ENCODE peak calls at places on chromosomes 5 and 9, in ten cellular contexts. F is GM12865; R is CD4-positive, alpha-beta T cell; Q is fibroblast of the aortic adventitia; D is lung; Z is AG09319; U is heart left ventricle; T is colonic mucosa; B is right atrium auricular region; Y is progenitor cell of endocrine pancreas. G is an unnamed sample.

GRCh38 chr5:39014544-39014943 is 59.7 kb downstream of the RICTOR start:
- DNase-seq in F (no peak), R (no peak), Q (peak; percentile 76), D (no peak), Z (peak; percentile 35), U (no peak), T (no peak), B (no peak), Y (no peak), G (no peak)

GRCh38 chr5:81898403-81898802 is 73.4 kb upstream of the ATG10 start:
- DNase-seq in F (no peak), R (no peak), Q (no peak), D (no peak), Z (no peak), U (no peak), T (no peak), B (no peak), Y (no peak), G (no peak)

GRCh38 chr5:142248853-142249462 is 75.9 kb downstream of the SPRY4 start:
- DNase-seq in F (no peak), R (no peak), Q (peak; percentile 46), D (peak; percentile 47), Z (peak; percentile 60), U (peak; percentile 33), T (peak; percentile 77), B (peak; percentile 76), Y (no peak), G (no peak)

GRCh38 chr9:83707518-83707767 is 315 bp downstream of the UBQLN1 start:
- DNase-seq in F (no peak), R (no peak), Q (no peak), D (no peak), Z (no peak), U (no peak), T (no peak), B (peak; percentile 82), Y (no peak), G (peak; percentile 80)

GRCh38 chr5:125113328-125113727 is 366.9 kb upstream of the ZNF608 start:
- DNase-seq in F (peak; percentile 24), R (no peak), Q (no peak), D (no peak), Z (no peak), U (no peak), T (no peak), B (no peak), Y (no peak), G (no peak)

GRCh38 chr9:129036923-129037766 is 719 bp downstream of the MIGA2 start:
- DNase-seq in F (no peak), R (no peak), Q (no peak), D (no peak), Z (no peak), U (no peak), T (no peak), B (no peak), Y (no peak), G (no peak)

GRCh38 chr5:68086857-68087256 is 128.7 kb upstream of the PIK3R1 start:
- DNase-seq in F (no peak), R (no peak), Q (peak; percentile 91), D (no peak), Z (peak; percentile 81), U (peak; percentile 25), T (peak; percentile 28), B (no peak), Y (no peak), G (no peak)

GRCh38 chr5:14869286-14870164 is 2.1 kb downstream of the ANKH start:
- DNase-seq in F (no peak), R (no peak), Q (peak; percentile 17), D (no peak), Z (no peak), U (no peak), T (peak; percentile 50), B (no peak), Y (no peak), G (no peak)

DNA sequence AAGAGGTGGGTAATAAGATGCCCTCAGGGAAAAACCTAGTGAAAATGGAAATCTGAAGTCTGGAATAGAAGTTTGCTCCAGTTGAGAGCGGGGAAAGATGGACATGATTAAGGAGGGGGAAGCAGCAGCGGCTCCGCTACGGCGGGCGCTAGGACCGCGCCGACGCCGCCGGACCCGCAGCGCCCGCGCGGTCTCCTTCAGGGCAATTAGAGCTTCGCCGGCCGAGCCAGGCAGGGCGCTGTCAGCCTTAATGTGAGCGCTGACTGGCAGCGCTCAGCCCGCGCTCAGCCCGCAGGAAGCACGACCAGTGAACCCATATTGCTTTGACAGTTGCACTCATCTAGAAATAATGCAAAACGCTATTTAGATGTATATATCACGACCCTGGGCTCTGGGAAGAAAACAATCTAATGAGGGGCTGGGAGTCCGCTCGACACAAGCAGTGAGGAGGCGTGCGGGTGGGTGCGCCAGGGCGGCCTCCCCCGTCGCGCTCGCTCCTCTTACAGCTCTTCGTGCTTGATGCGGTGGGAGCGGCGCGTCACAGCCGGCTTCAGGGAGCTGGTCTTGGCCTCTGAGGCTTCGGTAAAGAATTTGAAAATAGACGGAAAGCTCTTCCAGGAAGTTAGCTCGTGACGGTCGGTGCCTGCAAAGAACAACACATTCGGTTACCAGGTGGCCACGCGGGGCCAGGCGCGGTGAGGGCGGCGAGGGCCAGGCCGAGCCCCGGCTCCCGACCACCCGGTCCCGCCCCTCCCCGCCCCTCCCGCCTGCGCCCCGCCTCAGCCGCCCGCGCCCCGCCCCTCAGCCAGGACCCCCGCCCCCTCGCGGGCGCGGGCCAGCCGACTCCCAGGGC is 37.7 kb downstream of the NR2F1 start:
- DNase-seq in F (peak; percentile 81), R (peak; percentile 52), Q (peak; percentile 43), D (peak; percentile 58), Z (no peak), U (peak; percentile 55), T (peak; percentile 76), B (no peak), Y (no peak), G (no peak)
- TF ChIP-seq CTCF in F (peak; percentile 6), R (no peak), Q (peak; percentile 5), D (no peak), Z (peak; percentile 10), U (no peak), T (no peak), B (peak; percentile 39), Y (no peak), G (no peak)

GRCh38 chr5:171622010-171622409 is 163.6 kb upstream of the SMIM23 start:
- DNase-seq in F (no peak), R (no peak), Q (no peak), D (no peak), Z (no peak), U (no peak), T (no peak), B (no peak), Y (no peak), G (no peak)

GRCh38 chr5:171625646-171626045 is 160.0 kb upstream of the SMIM23 start:
- DNase-seq in F (no peak), R (no peak), Q (no peak), D (no peak), Z (no peak), U (no peak), T (no peak), B (no peak), Y (no peak), G (no peak)

GRCh38 chr5:171623107-171623506 is 162.5 kb upstream of the SMIM23 start:
- DNase-seq in F (no peak), R (no peak), Q (no peak), D (no peak), Z (no peak), U (no peak), T (no peak), B (no peak), Y (no peak), G (no peak)

GRCh38 chr5:171624396-171624795 is 161.2 kb upstream of the SMIM23 start:
- DNase-seq in F (no peak), R (no peak), Q (no peak), D (no peak), Z (no peak), U (no peak), T (no peak), B (no peak), Y (no peak), G (no peak)

DNA sequence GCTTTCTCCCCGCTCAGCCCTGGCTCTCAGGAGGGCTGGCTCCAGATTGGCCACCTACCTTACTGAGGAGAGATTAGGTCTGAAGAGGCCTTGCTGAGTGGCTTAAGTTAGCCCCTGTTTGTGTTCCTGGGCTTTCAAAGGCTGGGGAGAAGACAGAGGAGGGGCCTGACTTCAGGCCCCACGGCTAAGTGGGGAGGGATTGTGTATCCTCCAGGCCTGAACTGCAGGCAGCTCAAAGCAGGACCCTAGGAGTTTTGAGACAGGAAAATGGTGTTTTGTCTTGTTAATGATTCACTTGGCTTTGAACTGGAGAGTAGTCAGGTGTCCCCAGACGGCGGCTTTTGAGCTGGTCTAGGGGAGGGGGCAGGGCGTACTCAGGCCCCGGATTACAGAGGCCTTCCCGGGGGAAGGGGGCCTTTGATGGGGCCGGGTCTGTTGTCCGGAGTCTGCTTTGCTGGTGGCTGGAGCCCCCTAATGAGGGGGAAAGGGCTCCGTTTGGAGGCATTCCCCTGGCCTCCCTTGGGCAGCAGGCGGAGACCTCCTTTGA is 162.0 kb upstream of the SMIM23 start:
- DNase-seq in F (no peak), R (no peak), Q (no peak), D (no peak), Z (no peak), U (no peak), T (no peak), B (no peak), Y (no peak), G (no peak)
- TF ChIP-seq CTCF in F (no peak), R (no peak), Q (no peak), D (no peak), Z (no peak), U (no peak), T (no peak), B (no peak), Y (no peak), G (no peak)

GRCh38 chr9:133058051-133058450 is 3.7 kb upstream of the CEL start:
- DNase-seq in F (no peak), R (no peak), Q (no peak), D (no peak), Z (no peak), U (no peak), T (no peak), B (no peak), Y (no peak), G (no peak)

GRCh38 chr9:133063159-133063499 is 1.3 kb downstream of the CEL start:
- DNase-seq in F (no peak), R (no peak), Q (no peak), D (no peak), Z (no peak), U (no peak), T (no peak), B (no peak), Y (no peak), G (no peak)

GRCh38 chr9:133058550-133059320 is 3.0 kb upstream of the CEL start:
- DNase-seq in F (peak; percentile 52), R (no peak), Q (no peak), D (no peak), Z (no peak), U (no peak), T (no peak), B (no peak), Y (no peak), G (no peak)

GRCh38 chr9:133059623-133060022 is 2.2 kb upstream of the CEL start:
- DNase-seq in F (no peak), R (no peak), Q (no peak), D (no peak), Z (no peak), U (no peak), T (no peak), B (no peak), Y (no peak), G (no peak)

GRCh38 chr9:133060417-133060841 is 1.4 kb upstream of the CEL start:
- DNase-seq in F (no peak), R (no peak), Q (no peak), D (no peak), Z (no peak), U (no peak), T (no peak), B (no peak), Y (no peak), G (no peak)
- TF ChIP-seq CTCF in F (no peak), R (peak; percentile 14), Q (no peak), D (no peak), Z (no peak), U (no peak), T (no peak), B (no peak), Y (peak; percentile 15), G (no peak)

DNA sequence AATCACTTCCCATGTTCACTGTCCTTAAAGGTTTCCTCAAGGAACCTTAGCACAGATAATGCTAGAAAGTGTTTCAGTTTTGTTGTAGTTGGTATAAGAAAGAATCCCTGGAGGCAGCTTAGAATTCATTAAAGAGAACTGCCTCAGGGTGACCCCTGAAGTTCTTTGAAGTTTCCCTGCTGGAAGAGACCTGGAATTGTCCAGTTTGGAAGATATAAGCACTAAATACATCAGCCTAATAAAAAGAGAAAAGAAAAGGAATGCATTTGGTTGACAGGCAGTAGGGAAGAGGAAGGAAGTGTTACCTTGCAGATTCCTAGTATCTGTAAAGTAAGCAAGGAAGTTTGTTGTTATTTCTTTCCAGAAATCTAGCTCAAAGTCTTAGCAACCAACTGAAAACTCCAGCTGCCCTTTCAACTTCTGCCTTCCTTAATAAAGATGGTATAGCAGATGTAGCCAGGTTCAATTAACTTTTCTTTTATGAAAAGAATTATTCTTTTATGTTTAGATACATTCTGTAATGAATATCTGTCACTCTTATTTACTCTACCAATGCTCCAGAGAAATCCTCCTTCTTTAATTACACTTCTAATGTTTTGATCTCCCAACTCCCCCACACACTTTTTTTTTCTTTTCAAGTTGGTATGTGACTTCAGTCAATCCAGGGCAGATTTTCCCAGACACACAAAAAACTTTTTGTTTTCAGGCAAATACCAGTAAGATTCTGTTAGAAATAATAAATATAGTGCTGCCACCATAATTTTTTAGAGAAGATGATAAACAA is 999.8 kb upstream of the DMAC1 start:
- DNase-seq in F (no peak), R (no peak), Q (no peak), D (no peak), Z (no peak), U (no peak), T (no peak), B (no peak), Y (no peak), G (no peak)
- TF ChIP-seq CTCF in F (no peak), R (no peak), Q (no peak), D (no peak), Z (no peak), U (no peak), T (no peak), B (no peak), Y (no peak), G (no peak)

G was measured in CD14-positive monocyte.